ENCODE peak calls at places on chromosomes 5 and 9, in ten cellular contexts. M, E, J, S, R, Z, T, A, X and Y are unnamed samples.

GRCh38 chr5:36441215-36441614 is 139.5 kb upstream of the RANBP3L start:
- DNase-seq in M (no peak), E (no peak), J (no peak), S (no peak), R (no peak), Z (no peak), T (no peak), A (no peak), X (no peak), Y (no peak)

GRCh38 chr9:127898433-127899199 is 787 bp downstream of the ST6GALNAC6 start:
- DNase-seq in M (peak; percentile 89), E (no peak), J (peak; percentile 45), S (peak; percentile 40), R (no peak), Z (peak; percentile 66), T (peak; percentile 59), A (peak; percentile 44), X (peak; percentile 65), Y (peak; percentile 95)

GRCh38 chr9:134136117-134136996 is 475 bp downstream of the WDR5 start:
- DNase-seq in M (peak; percentile 13), E (no peak), J (peak; percentile 24), S (peak; percentile 24), R (peak; percentile 7), Z (peak; percentile 24), T (no peak), A (no peak), X (peak; percentile 29), Y (no peak)

GRCh38 chr5:82393951-82394350 is 115.8 kb upstream of the RPS23 start:
- DNase-seq in M (no peak), E (no peak), J (no peak), S (no peak), R (no peak), Z (no peak), T (no peak), A (no peak), X (no peak), Y (no peak)

GRCh38 chr9:116318463-116319271 is 165.1 kb downstream of the PAPPA start:
- DNase-seq in M (peak; percentile 84), E (no peak), J (peak; percentile 17), S (peak; percentile 26), R (no peak), Z (no peak), T (no peak), A (no peak), X (no peak), Y (peak; percentile 88)

GRCh38 chr9:137000177-137000930 is 4.0 kb upstream of the CLIC3 start:
- DNase-seq in M (peak; percentile 79), E (no peak), J (no peak), S (no peak), R (peak; percentile 69), Z (no peak), T (no peak), A (no peak), X (no peak), Y (peak; percentile 78)

GRCh38 chr9:92978345-92978875 is 31.1 kb downstream of the FGD3 start:
- DNase-seq in M (no peak), E (no peak), J (no peak), S (no peak), R (no peak), Z (no peak), T (no peak), A (no peak), X (no peak), Y (no peak)

GRCh38 chr9:124008307-124008854 is 3.2 kb upstream of the LHX2 start:
- DNase-seq in M (no peak), E (no peak), J (no peak), S (no peak), R (no peak), Z (no peak), T (no peak), A (no peak), X (no peak), Y (no peak)

GRCh38 chr5:78518365-78519197 is 130.0 kb downstream of the LHFPL2 start:
- DNase-seq in M (peak; percentile 96), E (no peak), J (no peak), S (peak; percentile 71), R (no peak), Z (peak; percentile 92), T (peak; percentile 45), A (peak; percentile 73), X (no peak), Y (peak; percentile 80)

GRCh38 chr9:134982311-134982710 is 64.6 kb upstream of the FCN1 start:
- DNase-seq in M (no peak), E (no peak), J (no peak), S (no peak), R (no peak), Z (no peak), T (no peak), A (no peak), X (no peak), Y (no peak)

GRCh38 chr5:164355267-164355830 is 849.9 kb downstream of the MAT2B start:
- DNase-seq in M (no peak), E (no peak), J (no peak), S (no peak), R (no peak), Z (peak; percentile 10), T (no peak), A (no peak), X (peak; percentile 72), Y (no peak)

GRCh38 chr9:5352637-5353248 is 13.1 kb upstream of the RLN1 start:
- DNase-seq in M (no peak), E (no peak), J (no peak), S (no peak), R (no peak), Z (no peak), T (no peak), A (no peak), X (no peak), Y (no peak)

GRCh38 chr5:133866160-133866902 is 102.1 kb downstream of the C5orf15 start:
- DNase-seq in M (no peak), E (no peak), J (no peak), S (no peak), R (no peak), Z (no peak), T (no peak), A (no peak), X (no peak), Y (no peak)

GRCh38 chr9:93087971-93088655 is 7.9 kb upstream of the CARD19 start:
- DNase-seq in M (no peak), E (no peak), J (peak; percentile 16), S (no peak), R (no peak), Z (no peak), T (no peak), A (no peak), X (no peak), Y (no peak)

GRCh38 chr5:31993182-31993961 is 180.7 kb downstream of the GOLPH3 start:
- DNase-seq in M (peak; percentile 50), E (no peak), J (no peak), S (no peak), R (no peak), Z (no peak), T (no peak), A (no peak), X (no peak), Y (peak; percentile 98)

GRCh38 chr5:168315416-168315990 is 24.1 kb downstream of the WWC1 start:
- DNase-seq in M (no peak), E (no peak), J (no peak), S (no peak), R (no peak), Z (no peak), T (no peak), A (no peak), X (no peak), Y (no peak)

GRCh38 chr5:131379071-131379538 is 115.3 kb downstream of the CDC42SE2 start:
- DNase-seq in M (peak; percentile 18), E (no peak), J (no peak), S (no peak), R (peak; percentile 74), Z (no peak), T (no peak), A (no peak), X (peak; percentile 34), Y (no peak)
- H3K4me3 ChIP-seq in M (no peak overlapping the region), E (peak overlapping the region; percentile 5), J (no peak overlapping the region), S (no peak overlapping the region), R (peak overlapping the region; percentile 23), Z (no peak overlapping the region), T (no peak overlapping the region), A (no peak overlapping the region), X (no peak overlapping the region), Y (no peak overlapping the region)

GRCh38 chr9:99063522-99063921 is 41.4 kb upstream of the TGFBR1 start:
- DNase-seq in M (no peak), E (no peak), J (no peak), S (no peak), R (no peak), Z (no peak), T (no peak), A (no peak), X (no peak), Y (no peak)
- TF ChIP-seq CTCF in M (no peak), E (no peak), J (no peak), S (no peak), R (no peak), Z (no peak), T (no peak), A (no peak), X (no peak), Y (no peak)

DNA sequence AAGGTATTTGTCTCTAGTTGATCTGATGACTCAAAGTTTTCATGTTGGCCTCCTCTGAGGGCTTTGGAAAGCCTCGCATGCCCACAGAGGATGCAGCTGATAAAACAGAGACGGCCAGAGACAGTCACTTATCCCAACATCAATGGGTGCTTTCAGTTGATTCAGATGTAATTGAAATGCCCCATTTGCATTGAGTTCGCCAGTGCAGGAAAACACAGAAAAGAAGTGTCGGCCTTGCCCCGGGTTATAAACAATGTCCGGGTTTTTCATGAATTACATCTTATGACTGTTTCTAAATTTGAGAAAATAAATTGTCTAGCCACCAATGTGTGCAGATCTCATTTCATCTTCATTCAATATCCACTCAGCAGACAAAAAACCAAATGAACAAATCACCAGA is 42.2 kb upstream of the ICE1 start:
- DNase-seq in M (no peak), E (no peak), J (no peak), S (no peak), R (no peak), Z (no peak), T (no peak), A (no peak), X (no peak), Y (no peak)
- H3K4me3 ChIP-seq in M (no peak overlapping the region), E (no peak overlapping the region), J (no peak overlapping the region), S (no peak overlapping the region), R (no peak overlapping the region), Z (no peak overlapping the region), T (no peak overlapping the region), A (no peak overlapping the region), X (no peak overlapping the region), Y (no peak overlapping the region)

DNA sequence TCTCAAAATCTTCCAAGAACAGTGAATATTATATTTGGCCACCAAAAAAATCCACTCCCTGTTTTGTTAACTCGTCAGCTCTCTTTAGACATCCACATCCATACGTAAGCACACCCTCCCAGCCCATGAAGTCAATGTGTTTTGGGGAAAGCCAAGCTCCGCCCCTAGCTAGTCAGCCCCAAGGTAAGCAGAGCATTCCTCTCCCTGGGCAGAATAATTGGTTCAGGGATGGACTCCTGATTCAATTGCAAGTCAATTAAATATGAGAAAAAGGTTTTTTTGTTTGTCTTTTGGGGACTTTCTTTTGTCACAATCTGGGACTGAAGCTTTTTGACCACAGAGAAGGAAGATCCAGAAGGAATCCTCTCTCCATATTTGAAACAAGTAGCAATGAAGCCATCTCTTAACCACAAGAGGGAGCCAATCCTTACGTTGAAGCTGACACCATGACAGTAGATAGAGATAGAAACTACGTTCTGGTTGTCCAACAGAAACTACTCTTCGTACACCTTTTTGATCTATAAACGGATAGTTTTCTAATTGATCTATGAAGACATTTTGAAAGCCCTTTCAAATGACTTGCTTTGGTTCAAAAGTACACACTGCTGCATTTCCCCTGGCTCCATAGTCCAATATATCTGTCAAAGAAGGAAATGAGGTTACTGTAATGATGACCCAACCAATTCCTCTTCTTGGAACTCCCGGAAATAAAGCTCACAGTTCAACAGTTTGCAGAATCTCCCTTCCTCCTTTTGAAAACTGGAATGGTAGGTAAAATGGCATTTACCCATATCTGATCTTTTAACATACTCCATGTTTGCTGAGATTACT is 166.4 kb downstream of the TLE1 start:
- DNase-seq in M (peak; percentile 66), E (no peak), J (peak; percentile 28), S (no peak), R (peak; percentile 50), Z (peak; percentile 73), T (peak; percentile 16), A (peak; percentile 22), X (peak; percentile 0), Y (peak; percentile 73)
- TF ChIP-seq CTCF in M (peak; percentile 57), E (no peak), J (peak; percentile 40), S (peak; percentile 57), R (peak; percentile 44), Z (peak; percentile 61), T (no peak), A (peak; percentile 75), X (no peak), Y (peak; percentile 80)